ENCODE peak calls at places on chromosome 12, in six cellular contexts. U, C, Z, N, Y and P are unnamed samples.

GRCh38 chr12:21065845-21066244 is 65.1 kb upstream of the SLCO1B1 start:
- DNase-seq in Z (no peak), N (no peak), Y (no peak), U (no peak), C (no peak), P (no peak)

GRCh38 chr12:57756406-57757341 is 1.8 kb downstream of the MARCHF9 start:
- DNase-seq in C (no peak), Z (peak; percentile 85), Y (no peak), N (peak; percentile 68), U (no peak), P (no peak)

GRCh38 chr12:90390947-90391346 is 564.0 kb downstream of the CCER1 start:
- DNase-seq in Y (no peak), N (no peak), U (no peak), Z (no peak), C (no peak), P (no peak)

GRCh38 chr12:53659609-53660008 is 16.3 kb downstream of the ATP5MC2 start:
- DNase-seq in N (no peak), C (no peak), Y (no peak), Z (no peak), U (no peak), P (no peak)

GRCh38 chr12:88578821-88579518 is 1.3 kb downstream of the KITLG start:
- DNase-seq in N (no peak), U (peak; percentile 53), Z (no peak), C (no peak), Y (peak; percentile 17), P (no peak)

GRCh38 chr12:21815306-21816062 is 41.0 kb upstream of the KCNJ8 start:
- DNase-seq in Z (no peak), N (no peak), U (no peak), C (no peak), Y (no peak), P (no peak)

GRCh38 chr12:97960741-97961608 is 498.4 kb downstream of the RMST start:
- DNase-seq in Z (peak; percentile 9), Y (no peak), C (no peak), N (no peak), U (peak; percentile 36), P (no peak)

GRCh38 chr12:82650627-82651337 is 35.9 kb upstream of the TMTC2 start:
- DNase-seq in Z (no peak), Y (no peak), U (no peak), C (no peak), N (no peak), P (peak; percentile 49)

GRCh38 chr12:64744422-64745258 is 14.6 kb downstream of the GNS start:
- DNase-seq in Y (no peak), U (no peak), Z (no peak), N (no peak), C (no peak), P (no peak)

GRCh38 chr12:93198086-93198485 is 179.6 kb upstream of the NUDT4 start:
- DNase-seq in N (no peak), C (peak; percentile 57), Z (no peak), Y (peak; percentile 93), U (no peak), P (peak; percentile 45)

GRCh38 chr12:4037747-4038312 is 164.6 kb upstream of the PARP11 start:
- DNase-seq in Y (peak; percentile 32), U (peak; percentile 54), C (no peak), N (peak; percentile 13), Z (no peak), P (no peak)

GRCh38 chr12:124698211-124698997 is 131.0 kb upstream of the NCOR2 start:
- DNase-seq in U (no peak), N (no peak), Z (no peak), C (no peak), Y (no peak), P (no peak)

GRCh38 chr12:105355752-105356151 is 25.3 kb downstream of the C12orf75 start:
- DNase-seq in U (no peak), Z (no peak), Y (peak; percentile 57), C (no peak), N (no peak), P (no peak)

GRCh38 chr12:67690656-67691055 is 42.1 kb downstream of the DYRK2 start:
- DNase-seq in N (no peak), C (no peak), U (no peak), Y (no peak), Z (no peak), P (no peak)

GRCh38 chr12:3489057-3489456 is 1.9 kb upstream of the PRMT8 start:
- DNase-seq in Z (no peak), U (no peak), Y (no peak), N (no peak), C (peak; percentile 52), P (peak; percentile 11)